ENCODE peak calls at places on chromosomes 6 and 20, in seven cellular contexts. R, T, X, Z, A, K and O are unnamed samples.
A peak's percentile ranks its signal among the peaks of the same experiment; 100 is the strongest.

GRCh38 chr6:121951918-121952379 is 447.5 kb upstream of the HSF2 start:
- DNase-seq in R (peak; percentile 8), T (peak; percentile 14), X (no peak), Z (peak; percentile 44), A (no peak), K (peak; percentile 54), O (no peak)

GRCh38 chr20:52801628-52802006 is 170.5 kb upstream of the TSHZ2 start:
- DNase-seq in R (no peak), T (peak; percentile 15), X (no peak), Z (no peak), A (no peak), K (no peak), O (no peak)

GRCh38 chr6:31559958-31560696 is 12.0 kb upstream of the LTA start:
- DNase-seq in R (peak; percentile 89), T (no peak), X (peak; percentile 6), Z (no peak), A (peak; percentile 44), K (peak; percentile 51), O (no peak)

GRCh38 chr6:137882225-137882961 is 15.3 kb downstream of the TNFAIP3 start:
- DNase-seq in R (no peak), T (no peak), X (no peak), Z (no peak), A (peak; percentile 40), K (no peak), O (peak; percentile 31)

GRCh38 chr6:88858455-88858854 is 105.0 kb downstream of the RNGTT start:
- DNase-seq in R (no peak), T (no peak), X (no peak), Z (no peak), A (no peak), K (no peak), O (no peak)

GRCh38 chr6:138818496-138819194 is 22.8 kb downstream of the ECT2L start:
- DNase-seq in R (no peak), T (no peak), X (no peak), Z (no peak), A (no peak), K (no peak), O (no peak)

GRCh38 chr20:32338665-32339064 is 19.5 kb upstream of the ASXL1 start:
- DNase-seq in R (no peak), T (no peak), X (no peak), Z (no peak), A (no peak), K (no peak), O (no peak)

GRCh38 chr6:55445648-55446204 is 118.5 kb downstream of the GFRAL start:
- DNase-seq in R (no peak), T (no peak), X (no peak), Z (no peak), A (no peak), K (peak; percentile 18), O (no peak)

GRCh38 chr20:52937701-52938100 is 34.5 kb upstream of the TSHZ2 start:
- DNase-seq in R (no peak), T (no peak), X (no peak), Z (no peak), A (no peak), K (no peak), O (no peak)

GRCh38 chr20:63494084-63494419 is 4.8 kb downstream of the EEF1A2 start:
- DNase-seq in R (no peak), T (no peak), X (no peak), Z (no peak), A (no peak), K (no peak), O (no peak)

GRCh38 chr20:48129319-48129973 is 344.2 kb upstream of the SULF2 start:
- DNase-seq in R (no peak), T (no peak), X (no peak), Z (no peak), A (no peak), K (no peak), O (no peak)

GRCh38 chr6:8027965-8028651 is 36.1 kb downstream of the BLOC1S5 start:
- DNase-seq in R (no peak), T (no peak), X (no peak), Z (no peak), A (no peak), K (peak; percentile 24), O (no peak)

GRCh38 chr20:49979030-49979832 is 3.5 kb upstream of the SNAI1 start:
- DNase-seq in R (peak; percentile 90), T (no peak), X (peak; percentile 38), Z (no peak), A (peak; percentile 60), K (no peak), O (peak; percentile 86)